ENCODE peak calls at places on chromosomes 13 and 19, in nine cellular contexts. Q is activated CD4-positive, alpha-beta T cell treated with anti-CD3 and anti-CD28 coated beads, Interleukin-2, amount 50 U/mL, for 1 hour; E is kidney; I is amniotic epithelial cell; M is activated T-cell treated with anti-CD3 and anti-CD28 coated beads, Interleukin-2, amount 50 U/mL, for 1 hour; V is ELR; G is nephron progenitor cell; H is C1 segment of cervical spinal cord; L is fibroblast of mammary gland. W is an unnamed sample.

GRCh38 chr13:73672492-73672891 is 461.7 kb downstream of the KLF12 start:
- DNase-seq in L (no peak), E (no peak), I (no peak), V (no peak), Q (no peak), G (no peak), M (no peak), H (no peak), W (no peak)

GRCh38 chr19:47755762-47756626 is 10.6 kb downstream of the NOP53 start:
- DNase-seq in Q (no peak), E (no peak), G (no peak), M (no peak), L (no peak), I (no peak), H (no peak), V (no peak), W (no peak)

GRCh38 chr13:76014618-76015315 is 378.6 kb downstream of the LMO7 start:
- DNase-seq in L (peak), V (peak), Q (no peak), H (no peak), G (peak), M (no peak), I (peak), E (no peak), W (no peak)

GRCh38 chr19:18520848-18521691 is 800 bp downstream of the ELL start:
- DNase-seq in I (peak), M (peak), E (peak), Q (peak), V (peak), H (no peak), G (peak), L (no peak), W (no peak)

GRCh38 chr13:30791354-30791921 is 56.1 kb downstream of the ALOX5AP start:
- DNase-seq in I (no peak), M (no peak), V (no peak), E (no peak), G (no peak), L (peak), Q (no peak), H (no peak), W (no peak)

GRCh38 chr19:51687791-51688664 is 5.1 kb upstream of the SPACA6 start:
- DNase-seq in L (peak), M (no peak), I (peak), G (peak), V (peak), Q (no peak), E (peak), H (peak), W (peak)

GRCh38 chr19:1534972-1535371 is 11.1 kb downstream of the PLK5 start:
- DNase-seq in G (no peak), I (no peak), V (no peak), Q (no peak), L (no peak), H (no peak), M (no peak), E (no peak), W (no peak)

GRCh38 chr13:113028336-113029060 is 59.5 kb downstream of the MCF2L start:
- DNase-seq in E (no peak), L (no peak), I (no peak), V (no peak), G (no peak), H (no peak), Q (no peak), M (no peak), W (no peak)

GRCh38 chr13:84139561-84140158 is 257.4 kb upstream of the SLITRK1 start:
- DNase-seq in E (no peak), Q (no peak), L (no peak), G (no peak), I (no peak), M (no peak), V (no peak), H (no peak), W (no peak)

GRCh38 chr19:37007587-37008220 is 70.5 kb upstream of the ZNF420 start:
- DNase-seq in Q (peak), G (no peak), H (peak), M (peak), L (peak), E (peak), V (no peak), I (peak), W (no peak)

GRCh38 chr13:59658027-59658735 is 505.5 kb downstream of the DIAPH3 start:
- DNase-seq in E (no peak), L (no peak), M (no peak), I (no peak), H (no peak), Q (no peak), V (no peak), G (no peak), W (no peak)

GRCh38 chr19:3580156-3580955 is 4.9 kb upstream of the GIPC3 start:
- DNase-seq in Q (no peak), L (peak), M (no peak), E (no peak), I (peak), G (no peak), V (peak), H (peak), W (peak)

GRCh38 chr19:22945560-22945959 is 57.4 kb downstream of the ZNF728 start:
- DNase-seq in E (no peak), V (peak), M (no peak), G (peak), L (peak), I (peak), H (no peak), Q (no peak), W (no peak)

GRCh38 chr13:26508885-26509284 is 48.6 kb upstream of the WASF3 start:
- DNase-seq in G (no peak), I (peak), V (peak), M (no peak), H (no peak), Q (no peak), E (peak), L (peak), W (peak)

GRCh38 chr13:107803822-107804495 is 411.4 kb downstream of the LIG4 start:
- DNase-seq in L (no peak), G (no peak), V (no peak), H (no peak), Q (no peak), I (no peak), E (no peak), M (no peak), W (no peak)

GRCh38 chr13:90416519-90416918 is 931.0 kb upstream of the MIR17HG start:
- DNase-seq in E (no peak), V (peak), H (no peak), G (no peak), M (no peak), I (peak), L (peak), Q (no peak), W (peak)

GRCh38 chr13:72970301-72970880 is 88.4 kb upstream of the KLF5 start:
- DNase-seq in G (no peak), I (no peak), M (no peak), H (no peak), E (no peak), V (peak), L (no peak), Q (no peak), W (no peak)

GRCh38 chr13:74203576-74203975 is 69.4 kb upstream of the KLF12 start:
- DNase-seq in Q (no peak), H (no peak), M (no peak), V (no peak), G (no peak), L (peak), I (no peak), E (no peak), W (no peak)

GRCh38 chr19:11332822-11333221 is 6.6 kb downstream of the RAB3D start:
- DNase-seq in Q (no peak), E (no peak), V (no peak), G (no peak), L (no peak), M (no peak), I (no peak), H (no peak), W (no peak)

GRCh38 chr19:34120846-34121639 is 51.3 kb upstream of the LSM14A start:
- DNase-seq in I (peak), L (peak), G (no peak), Q (peak), H (no peak), V (peak), E (no peak), M (peak), W (peak)

GRCh38 chr13:67408823-67409222 is 178.7 kb upstream of the PCDH9 start:
- DNase-seq in L (peak), V (no peak), Q (no peak), H (no peak), G (no peak), E (no peak), I (peak), M (no peak), W (no peak)

W was measured in A172.